ENCODE peak calls at places on chromosomes 1 and 21, in ten cellular contexts. N is suprapubic skin, P is HCT116, X is kidney, Q is fibroblast of lung, G is heart right ventricle, Z is aorta, M is adrenal gland, D is stomach, V is left lung. J is an unnamed sample. For H3K36me3, the result is how much of the 10 kb centered on the place peaks cover.

GRCh38 chr1:201774224-201774982 is 54.6 kb upstream of the IPO9 start:
- DNase-seq in P (no peak), X (no peak), N (no peak), M (no peak), Q (peak), Z (no peak), D (no peak), V (no peak), G (no peak), J (no peak)

GRCh38 chr1:53511933-53512806 is 53.0 kb downstream of the DMRTB1 start:
- DNase-seq in G (peak), M (no peak), X (no peak), P (no peak), D (no peak), Z (no peak), N (no peak), V (peak), Q (peak), J (no peak)

GRCh38 chr1:54581621-54582035 is 33.6 kb downstream of the ACOT11 start:
- DNase-seq in X (peak), V (peak), P (peak), Z (peak), D (peak), Q (peak), N (peak), G (peak), M (peak), J (no peak)

GRCh38 chr1:53176452-53177344 is 19.9 kb upstream of the CPT2 start:
- DNase-seq in P (no peak), Z (no peak), D (peak), N (no peak), Q (peak), G (peak), M (no peak), V (peak), X (no peak), J (no peak)

GRCh38 chr1:20063861-20064292 is 6.1 kb upstream of the PLA2G5 start:
- DNase-seq in P (no peak), D (no peak), Q (peak), V (no peak), Z (no peak), N (no peak), X (no peak), G (no peak), M (no peak), J (no peak)

GRCh38 chr1:20052386-20052785 is 17.6 kb upstream of the PLA2G5 start:
- DNase-seq in P (no peak), V (no peak), G (no peak), Q (peak), X (no peak), Z (no peak), M (no peak), D (no peak), N (no peak), J (no peak)

GRCh38 chr1:154807048-154807591 is 63.0 kb downstream of the KCNN3 start:
- DNase-seq in M (no peak), P (no peak), X (no peak), Q (no peak), D (no peak), V (no peak), N (no peak), G (no peak), Z (no peak), J (no peak)

GRCh38 chr1:1943834-1944570 is 24.9 kb upstream of the TMEM52 start:
- DNase-seq in X (peak), N (no peak), M (peak), Q (peak), P (peak), D (peak), V (no peak), G (peak), Z (peak), J (no peak)

GRCh38 chr21:42300956-42301355 is 14.3 kb downstream of the TFF3 start:
- DNase-seq in N (no peak), M (no peak), P (no peak), G (no peak), X (peak), V (no peak), Z (no peak), D (no peak), Q (no peak), J (no peak)

DNA sequence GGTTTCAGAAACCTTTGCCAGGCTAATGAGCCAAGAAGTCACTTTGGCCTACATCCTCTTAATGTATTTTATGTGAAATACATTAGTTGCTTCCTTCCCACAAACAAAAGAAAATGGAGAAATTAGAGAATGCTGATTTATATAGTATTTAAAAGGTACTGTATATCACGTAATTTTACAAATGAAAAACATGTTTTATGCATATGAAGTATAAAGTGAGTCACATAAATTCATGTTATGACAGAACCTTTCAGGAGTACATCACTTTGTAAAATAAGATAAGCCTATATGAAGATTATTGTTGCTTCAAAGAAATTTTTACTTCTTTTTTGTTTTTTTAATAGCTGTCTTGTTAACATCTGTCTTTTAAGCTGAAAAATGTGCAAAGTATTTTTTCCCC is 4.6 kb downstream of the DR1 start:
- DNase-seq in M (no peak), Z (no peak), Q (no peak), N (no peak), G (no peak), P (no peak), D (no peak), V (no peak), X (no peak), J (no peak)
- H3K36me3 ChIP-seq in M (under half), Z (under half), Q (under half), N (under half), G (under half), P (under half), D (under half), V (under half), X (under half), J (under half)

DNA sequence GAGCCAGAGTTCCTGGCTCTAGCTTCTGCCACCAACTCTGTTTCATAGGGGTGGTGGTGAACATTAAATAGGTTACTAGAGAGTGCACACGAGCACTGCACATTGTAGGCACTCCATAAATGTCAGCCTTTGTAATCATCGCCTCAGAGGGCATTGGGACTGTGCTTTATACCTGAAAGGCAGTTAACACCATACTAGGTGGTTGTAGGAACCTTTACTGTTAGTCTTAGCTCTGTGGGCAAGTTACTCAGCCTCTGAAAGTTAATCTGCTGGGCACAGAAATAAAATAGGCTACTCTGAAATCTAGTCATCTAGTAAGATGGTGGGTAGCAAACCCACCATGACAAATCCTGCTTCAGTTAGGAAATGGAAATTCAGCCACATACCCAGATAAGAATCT is 37.6 kb downstream of the ARID1A start:
- DNase-seq in G (no peak), D (no peak), M (no peak), N (no peak), V (no peak), Q (peak), Z (no peak), X (no peak), P (no peak), J (no peak)
- H3K36me3 ChIP-seq in G (under half), D (half or more), M (half or more), N (half or more), V (under half), Q (under half), Z (under half), X (half or more), P (half or more), J (under half)

GRCh38 chr1:87056974-87057373 is 142.5 kb downstream of the HS2ST1 start:
- DNase-seq in P (no peak), X (no peak), N (no peak), G (no peak), Z (no peak), Q (no peak), V (no peak), M (no peak), D (no peak), J (no peak)
- H3K36me3 ChIP-seq in P (under half), X (under half), N (under half), G (under half), Z (under half), Q (under half), V (under half), M (under half), D (under half), J (under half)

GRCh38 chr21:28212056-28212455 is 780.6 kb downstream of the LTN1 start:
- DNase-seq in Z (no peak), X (no peak), M (no peak), N (no peak), V (no peak), D (no peak), G (peak), Q (peak), P (no peak), J (no peak)

GRCh38 chr21:28213221-28213620 is 779.5 kb downstream of the LTN1 start:
- DNase-seq in X (no peak), Q (no peak), N (no peak), P (no peak), Z (no peak), D (no peak), G (no peak), V (no peak), M (no peak), J (no peak)

GRCh38 chr21:28207776-28208175 is 784.9 kb downstream of the LTN1 start:
- DNase-seq in X (no peak), P (no peak), G (no peak), N (no peak), Z (no peak), Q (peak), M (no peak), D (no peak), V (no peak), J (no peak)
- H3K36me3 ChIP-seq in X (under half), P (under half), G (under half), N (under half), Z (under half), Q (under half), M (under half), D (under half), V (under half), J (under half)

GRCh38 chr1:119733754-119734153 is 22.0 kb downstream of the PHGDH start:
- DNase-seq in V (no peak), Z (no peak), P (no peak), N (no peak), G (no peak), Q (no peak), X (no peak), D (no peak), M (no peak), J (no peak)
- H3K36me3 ChIP-seq in V (under half), Z (under half), P (under half), N (under half), G (under half), Q (under half), X (under half), D (under half), M (under half), J (under half)

GRCh38 chr1:235113183-235113917 is 15.3 kb downstream of the TOMM20 start:
- DNase-seq in G (no peak), P (no peak), N (no peak), M (no peak), Z (no peak), D (no peak), X (no peak), Q (peak), V (no peak), J (no peak)

GRCh38 chr1:235108185-235108593 is 20.4 kb downstream of the TOMM20 start:
- DNase-seq in D (no peak), N (no peak), V (no peak), G (no peak), M (no peak), Q (no peak), X (no peak), Z (no peak), P (no peak), J (no peak)

GRCh38 chr1:235112297-235113182 is 16.1 kb downstream of the TOMM20 start:
- DNase-seq in P (no peak), Z (no peak), G (no peak), M (no peak), N (no peak), X (no peak), V (no peak), Q (no peak), D (no peak), J (no peak)

GRCh38 chr1:235108876-235109275 is 19.8 kb downstream of the TOMM20 start:
- DNase-seq in G (no peak), V (no peak), X (no peak), M (no peak), Q (no peak), N (no peak), P (no peak), D (no peak), Z (no peak), J (peak)

GRCh38 chr1:235111107-235111506 is 17.5 kb downstream of the TOMM20 start:
- DNase-seq in Z (no peak), X (no peak), Q (no peak), P (no peak), V (no peak), M (no peak), D (no peak), N (no peak), G (no peak), J (peak)
- H3K36me3 ChIP-seq in Z (under half), X (under half), Q (under half), P (half or more), V (under half), M (half or more), D (under half), N (half or more), G (under half), J (under half)

GRCh38 chr1:16458801-16459200 is 18.3 kb downstream of the NECAP2 start:
- DNase-seq in M (no peak), N (no peak), Z (peak), X (no peak), D (no peak), G (no peak), P (no peak), Q (no peak), V (no peak), J (no peak)

GRCh38 chr1:16464917-16465625 is 24.5 kb downstream of the NECAP2 start:
- DNase-seq in M (no peak), Q (peak), G (no peak), X (no peak), P (no peak), D (no peak), N (no peak), V (no peak), Z (peak), J (no peak)

GRCh38 chr1:16462773-16463330 is 22.3 kb downstream of the NECAP2 start:
- DNase-seq in D (no peak), N (no peak), Q (no peak), V (no peak), M (no peak), G (no peak), Z (no peak), P (no peak), X (no peak), J (no peak)

GRCh38 chr1:16459503-16459902 is 19.0 kb downstream of the NECAP2 start:
- DNase-seq in M (no peak), X (no peak), N (no peak), D (no peak), G (no peak), V (no peak), Z (peak), P (no peak), Q (no peak), J (no peak)

DNA sequence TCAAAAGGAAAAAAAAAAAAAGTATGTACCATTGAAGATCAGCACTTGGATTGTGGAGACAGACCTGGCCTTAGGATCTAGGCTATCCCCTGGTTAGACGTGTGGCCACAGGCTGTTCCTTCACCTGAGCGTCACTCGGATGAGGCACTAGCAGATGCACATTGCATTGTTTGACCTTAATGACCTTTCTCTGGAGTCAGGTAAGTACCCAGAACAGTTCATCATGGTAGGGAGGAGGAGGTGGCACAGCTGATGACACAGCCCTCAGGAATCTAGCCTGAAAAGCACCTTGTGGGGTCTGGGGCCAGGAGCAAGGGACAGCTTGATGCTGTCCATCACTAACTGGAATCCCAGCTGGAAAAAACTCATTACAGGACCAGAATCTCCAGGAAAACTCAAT is 21.2 kb downstream of the NECAP2 start:
- DNase-seq in D (no peak), P (no peak), Q (no peak), M (no peak), V (no peak), G (no peak), Z (no peak), N (no peak), X (no peak), J (no peak)
- H3K36me3 ChIP-seq in D (under half), P (under half), Q (under half), M (half or more), V (under half), G (under half), Z (under half), N (half or more), X (under half), J (under half)

GRCh38 chr1:3003941-3004270 is 17.4 kb upstream of the ACTRT2 start:
- DNase-seq in V (peak), Z (no peak), M (no peak), P (no peak), N (peak), Q (no peak), G (no peak), D (no peak), X (peak), J (no peak)
- H3K36me3 ChIP-seq in V (under half), Z (under half), M (under half), P (under half), N (under half), Q (under half), G (under half), D (under half), X (under half), J (under half)

GRCh38 chr21:28949318-28949717 is 43.4 kb downstream of the LTN1 start:
- DNase-seq in M (no peak), D (no peak), Q (no peak), X (no peak), Z (no peak), P (no peak), V (no peak), G (no peak), N (no peak), J (no peak)
- H3K36me3 ChIP-seq in M (half or more), D (under half), Q (under half), X (under half), Z (under half), P (under half), V (under half), G (under half), N (half or more), J (under half)